ENCODE peak calls at places on chromosomes 1 and 21, in five cellular contexts. Q, L, S, G and W are unnamed samples.
A peak's percentile ranks its signal among the peaks of the same experiment; 100 is the strongest.

GRCh38 chr1:62391369-62391971 is 45.4 kb upstream of the USP1 start:
- DNase-seq in Q (no peak), L (peak; percentile 15), S (no peak), G (no peak), W (no peak)

GRCh38 chr1:10556430-10557005 is 81.8 kb downstream of the PEX14 start:
- DNase-seq in Q (no peak), L (no peak), S (no peak), G (no peak), W (no peak)

GRCh38 chr1:101200513-101200912 is 36.3 kb upstream of the S1PR1 start:
- DNase-seq in Q (no peak), L (peak; percentile 91), S (no peak), G (no peak), W (no peak)

GRCh38 chr1:52296345-52296744 is 69.7 kb downstream of the CC2D1B start:
- DNase-seq in Q (no peak), L (peak; percentile 46), S (no peak), G (no peak), W (no peak)

GRCh38 chr21:31520506-31521163 is 138.9 kb upstream of the SOD1 start:
- DNase-seq in Q (no peak), L (peak; percentile 40), S (no peak), G (no peak), W (peak; percentile 51)

GRCh38 chr1:54564312-54565112 is 16.5 kb downstream of the ACOT11 start:
- DNase-seq in Q (no peak), L (no peak), S (peak; percentile 90), G (no peak), W (no peak)

GRCh38 chr1:85078903-85079302 is 30.6 kb upstream of the MCOLN3 start:
- DNase-seq in Q (no peak), L (peak; percentile 11), S (no peak), G (no peak), W (no peak)

GRCh38 chr21:43697758-43698643 is 20.9 kb upstream of the PDXK start:
- DNase-seq in Q (no peak), L (no peak), S (peak; percentile 15), G (no peak), W (no peak)

GRCh38 chr21:14382486-14382834 is 486 bp downstream of the HSPA13 start:
- DNase-seq in Q (no peak), L (peak; percentile 2), S (no peak), G (no peak), W (no peak)

GRCh38 chr1:13760921-13761320 is 60.9 kb downstream of the PRDM2 start:
- DNase-seq in Q (no peak), L (no peak), S (no peak), G (no peak), W (no peak)

GRCh38 chr1:221715321-221716169 is 26.3 kb downstream of the DUSP10 start:
- DNase-seq in Q (no peak), L (no peak), S (no peak), G (no peak), W (no peak)

GRCh38 chr1:243496173-243496553 is 240.3 kb downstream of the SDCCAG8 start:
- DNase-seq in Q (peak; percentile 54), L (no peak), S (peak; percentile 78), G (no peak), W (peak; percentile 78)

GRCh38 chr21:33403786-33404571 is 766 bp downstream of the IFNGR2 start:
- DNase-seq in Q (peak; percentile 72), L (peak; percentile 47), S (peak; percentile 87), G (peak; percentile 70), W (peak; percentile 62)

GRCh38 chr1:232508161-232508661 is 121.7 kb downstream of the SIPA1L2 start:
- DNase-seq in Q (no peak), L (no peak), S (no peak), G (no peak), W (peak; percentile 77)
- TF ChIP-seq CTCF in Q (no peak), L (peak; percentile 41), S (no peak), G (no peak), W (peak; percentile 34)

DNA sequence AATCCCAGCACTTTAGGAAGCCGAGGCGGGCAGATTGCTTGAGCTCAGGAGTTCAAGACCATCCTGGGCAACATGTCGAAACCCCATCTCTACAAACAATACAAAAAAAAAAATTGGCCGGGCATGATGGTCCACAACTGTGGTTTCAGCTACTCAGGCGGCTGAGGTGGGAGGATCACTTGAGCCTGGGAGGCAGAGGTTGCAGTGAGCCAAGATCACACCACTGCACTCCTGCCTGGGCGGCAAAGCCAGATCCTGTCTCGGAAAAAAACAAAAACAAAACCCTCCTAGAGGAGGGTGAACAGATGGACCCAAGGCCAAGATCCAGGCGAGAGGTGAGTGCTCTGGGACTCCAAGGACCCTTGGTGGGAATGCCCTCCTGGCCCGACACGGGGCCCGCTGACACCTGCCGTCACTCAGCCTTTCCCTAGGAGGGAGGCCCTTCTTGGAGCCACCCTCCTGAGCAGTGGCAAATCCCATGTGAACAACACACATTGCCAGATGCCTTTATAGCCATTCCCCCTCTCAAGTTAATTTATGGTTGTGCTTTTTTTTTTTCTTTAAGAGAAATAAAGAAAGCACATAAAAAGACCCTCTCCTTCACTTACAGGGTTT is 416 bp downstream of the TFF2 start:
- DNase-seq in Q (no peak), L (no peak), S (no peak), G (no peak), W (no peak)
- H3K27ac ChIP-seq in Q (no peak overlapping the region), L (no peak overlapping the region), S (no peak overlapping the region), G (no peak overlapping the region), W (no peak overlapping the region)

GRCh38 chr1:14943516-14943851 is 210.1 kb upstream of the TMEM51 start:
- DNase-seq in Q (no peak), L (no peak), S (no peak), G (no peak), W (no peak)

GRCh38 chr1:14944471-14944981 is 209.0 kb upstream of the TMEM51 start:
- DNase-seq in Q (no peak), L (no peak), S (peak; percentile 65), G (no peak), W (peak; percentile 32)

GRCh38 chr1:14946011-14946359 is 207.6 kb upstream of the TMEM51 start:
- DNase-seq in Q (no peak), L (no peak), S (no peak), G (no peak), W (no peak)

GRCh38 chr1:14946567-14947285 is 206.8 kb upstream of the TMEM51 start:
- DNase-seq in Q (no peak), L (peak; percentile 77), S (peak; percentile 77), G (no peak), W (no peak)

GRCh38 chr1:14945132-14946010 is 208.2 kb upstream of the TMEM51 start:
- DNase-seq in Q (peak; percentile 49), L (peak; percentile 67), S (peak; percentile 90), G (peak; percentile 61), W (peak; percentile 67)
- H3K4me3 ChIP-seq in Q (peak overlapping the region; percentile 34), L (no peak overlapping the region), S (no peak overlapping the region), G (peak overlapping the region; percentile 30), W (no peak overlapping the region)

GRCh38 chr1:155911156-155912055 is at the start of gene RIT1:
- DNase-seq in Q (peak; percentile 89), L (peak; percentile 68), S (peak; percentile 96), G (peak; percentile 91), W (peak; percentile 84)
- TF ChIP-seq CTCF in Q (no peak), L (no peak), S (no peak), G (no peak), W (no peak)

DNA sequence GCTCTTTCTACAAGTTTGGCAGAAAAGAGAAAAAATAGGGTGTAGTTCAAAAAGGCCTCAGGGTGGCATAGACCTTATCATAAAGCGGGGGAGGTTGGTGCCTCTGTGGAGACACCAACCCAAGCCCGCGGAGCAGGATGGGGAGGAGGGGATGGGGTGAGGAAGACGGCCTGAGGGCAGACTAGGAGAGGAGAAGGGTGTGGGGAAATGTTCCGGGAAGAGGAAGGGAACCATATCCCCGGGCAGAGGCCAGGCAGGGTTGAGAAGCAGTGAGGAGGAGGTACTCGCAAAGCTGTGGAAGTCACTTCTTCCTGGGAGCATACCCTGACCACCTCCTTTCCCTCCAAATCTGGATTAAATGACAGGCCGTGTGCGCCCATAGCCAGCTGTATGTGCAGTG is 17.4 kb upstream of the SHE start:
- DNase-seq in Q (no peak), L (no peak), S (no peak), G (no peak), W (no peak)
- H3K27ac ChIP-seq in Q (no peak overlapping the region), L (no peak overlapping the region), S (no peak overlapping the region), G (no peak overlapping the region), W (no peak overlapping the region)

GRCh38 chr1:151819227-151819835 is 12.3 kb downstream of the RORC start:
- DNase-seq in Q (no peak), L (no peak), S (no peak), G (no peak), W (no peak)
- H3K4me3 ChIP-seq in Q (no peak overlapping the region), L (no peak overlapping the region), S (no peak overlapping the region), G (no peak overlapping the region), W (no peak overlapping the region)

GRCh38 chr1:236313412-236313811 is 31.7 kb upstream of the ERO1B start:
- DNase-seq in Q (no peak), L (no peak), S (no peak), G (no peak), W (no peak)

GRCh38 chr1:236308827-236309226 is 27.1 kb upstream of the ERO1B start:
- DNase-seq in Q (no peak), L (no peak), S (no peak), G (no peak), W (no peak)

GRCh38 chr1:236315092-236315491 is 33.3 kb upstream of the ERO1B start:
- DNase-seq in Q (no peak), L (no peak), S (no peak), G (no peak), W (no peak)

GRCh38 chr1:236307437-236307836 is 25.7 kb upstream of the ERO1B start:
- DNase-seq in Q (no peak), L (no peak), S (no peak), G (no peak), W (no peak)

DNA sequence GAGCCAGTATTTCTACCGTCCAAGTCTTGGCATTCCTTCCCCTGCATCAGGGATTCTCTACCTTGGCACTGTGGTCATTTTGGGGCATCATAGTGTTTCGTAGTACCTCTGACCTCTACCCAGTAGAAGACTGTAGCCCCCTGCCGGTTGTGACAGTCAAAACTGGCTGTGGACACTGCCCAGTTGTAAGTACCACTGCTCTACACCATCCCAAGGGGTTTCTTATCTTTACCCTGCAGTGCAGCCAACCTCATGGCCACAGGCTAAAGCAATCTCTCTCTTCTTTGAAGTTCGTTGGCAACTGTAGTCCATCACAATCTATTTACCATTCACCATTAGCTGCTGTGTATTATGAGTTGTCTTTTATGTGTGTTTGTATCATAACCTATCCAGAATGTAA is 29.3 kb upstream of the ERO1B start:
- DNase-seq in Q (no peak), L (no peak), S (no peak), G (no peak), W (no peak)
- TF ChIP-seq CTCF in Q (no peak), L (no peak), S (no peak), G (no peak), W (no peak)

GRCh38 chr21:46054031-46054430 is 43.9 kb upstream of the COL6A2 start:
- DNase-seq in Q (no peak), L (no peak), S (peak; percentile 47), G (no peak), W (no peak)
- H3K27ac ChIP-seq in Q (no peak overlapping the region), L (peak overlapping the region; percentile 21), S (no peak overlapping the region), G (no peak overlapping the region), W (no peak overlapping the region)

GRCh38 chr1:94582578-94582977 is 41.0 kb upstream of the F3 start:
- DNase-seq in Q (no peak), L (no peak), S (no peak), G (no peak), W (no peak)
- H3K4me3 ChIP-seq in Q (no peak overlapping the region), L (no peak overlapping the region), S (no peak overlapping the region), G (no peak overlapping the region), W (no peak overlapping the region)